ENCODE peak calls at places on chromosomes 11 and 22, in six cellular contexts. W is right lobe of liver, L is transverse colon, Y is H54, Q is NB4, T is HCT116. G is an unnamed sample.

GRCh38 chr11:3088806-3089205 is 31.6 kb upstream of the CARS1 start:
- DNase-seq in L (no peak), T (no peak), W (no peak), Q (no peak), Y (no peak), G (no peak)

GRCh38 chr11:45665206-45665932 is at the start of gene CHST1:
- DNase-seq in W (peak), Y (peak), Q (peak), T (no peak), L (peak), G (peak)

GRCh38 chr11:16787035-16787744 is 48.7 kb downstream of the C11orf58 start:
- DNase-seq in W (no peak), T (no peak), Q (no peak), L (no peak), Y (no peak), G (no peak)

GRCh38 chr11:92384316-92384715 is 159.7 kb downstream of the FAT3 start:
- DNase-seq in Y (no peak), W (no peak), Q (no peak), L (no peak), T (no peak), G (no peak)

GRCh38 chr11:124920870-124921609 is 2.0 kb downstream of the HEPN1 start:
- DNase-seq in W (peak), L (peak), Q (no peak), Y (no peak), T (no peak), G (peak)

GRCh38 chr22:38491707-38492348 is 14.3 kb downstream of the DDX17 start:
- DNase-seq in Y (no peak), Q (no peak), T (no peak), L (no peak), W (no peak), G (no peak)

GRCh38 chr22:49969751-49970527 is 9.4 kb downstream of the PIM3 start:
- DNase-seq in W (no peak), Q (no peak), T (no peak), L (no peak), Y (no peak), G (peak)

GRCh38 chr11:121592708-121593107 is 139.9 kb upstream of the SORL1-AS1 start:
- DNase-seq in L (no peak), Y (no peak), W (no peak), T (no peak), Q (no peak), G (no peak)

GRCh38 chr11:127640822-127641485 is 640.4 kb upstream of the KIRREL3 start:
- DNase-seq in Y (no peak), W (no peak), T (no peak), Q (no peak), L (no peak), G (no peak)

GRCh38 chr11:2522636-2523255 is 77.9 kb downstream of the KCNQ1 start:
- DNase-seq in Y (no peak), W (peak), L (peak), T (no peak), Q (no peak), G (peak)

GRCh38 chr11:30741039-30741550 is 154.9 kb upstream of the MPPED2 start:
- DNase-seq in W (no peak), T (no peak), Y (no peak), L (peak), Q (no peak), G (no peak)

GRCh38 chr22:23478175-23478574 is 101.9 kb downstream of the IGLL1 start:
- DNase-seq in Y (no peak), W (no peak), L (no peak), Q (peak), T (no peak), G (no peak)

GRCh38 chr11:42770444-42771065 is 541.2 kb upstream of the API5 start:
- DNase-seq in T (no peak), L (peak), Y (peak), W (no peak), Q (peak), G (peak)

GRCh38 chr11:12287374-12288211 is 89.8 kb upstream of the PARVA start:
- DNase-seq in Q (peak), W (no peak), Y (peak), L (peak), T (peak), G (peak)

GRCh38 chr22:37999640-38000272 is 15.4 kb upstream of the SOX10 start:
- DNase-seq in Y (peak), Q (peak), L (no peak), W (no peak), T (peak), G (peak)

GRCh38 chr11:118060081-118060661 is 16.7 kb upstream of the TMPRSS4 start:
- DNase-seq in W (no peak), Y (no peak), T (no peak), Q (no peak), L (peak), G (no peak)

GRCh38 chr22:24553597-24554315 is 1.2 kb downstream of the GUCD1 start:
- DNase-seq in L (peak), Q (peak), T (no peak), Y (no peak), W (peak), G (peak)

GRCh38 chr22:24550028-24550901 is 4.7 kb downstream of the GUCD1 start:
- DNase-seq in L (peak), W (peak), Y (no peak), Q (peak), T (no peak), G (peak)

GRCh38 chr22:24550902-24551229 is 4.1 kb downstream of the GUCD1 start:
- DNase-seq in Q (no peak), L (no peak), Y (no peak), T (no peak), W (peak), G (no peak)

GRCh38 chr22:24543679-24544243 is 11.2 kb downstream of the GUCD1 start:
- DNase-seq in Q (no peak), L (no peak), Y (no peak), W (peak), T (no peak), G (no peak)

DNA sequence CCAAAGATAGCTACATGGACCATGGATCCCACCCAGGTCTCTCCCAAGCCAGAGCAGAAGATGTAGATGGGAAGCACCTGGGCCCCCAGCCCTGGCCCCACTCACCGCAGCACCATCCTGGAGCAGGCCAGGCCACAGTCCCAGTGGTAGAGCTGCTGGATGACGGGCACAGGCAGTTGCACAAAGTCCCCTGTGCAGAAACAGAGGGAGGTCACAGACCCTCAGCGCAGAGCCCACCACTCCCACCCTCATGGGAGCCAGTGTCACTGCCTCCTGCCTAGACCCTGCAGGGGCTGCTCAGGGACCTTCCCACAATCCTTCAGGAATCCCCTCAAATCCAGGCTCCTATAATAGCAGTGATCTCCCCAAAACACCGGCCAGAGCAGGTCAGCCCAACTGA is 6.1 kb downstream of the GUCD1 start:
- DNase-seq in T (no peak), W (peak), L (no peak), Y (no peak), Q (no peak), G (no peak)
- TF ChIP-seq POLR2A in T (no peak), W (no peak), L (no peak), Y (no peak), Q (no peak), G (no peak)

GRCh38 chr11:705646-706438 is at the start of gene EPS8L2:
- DNase-seq in W (peak), T (no peak), L (peak), Q (no peak), Y (no peak), G (peak)
- TF ChIP-seq POLR2A in W (peak), T (no peak), L (no peak), Q (no peak), Y (peak), G (no peak)

GRCh38 chr11:62775646-62776045 is 4.5 kb downstream of the TAF6L start:
- DNase-seq in Y (no peak), Q (no peak), W (no peak), L (no peak), T (no peak), G (no peak)

GRCh38 chr11:62777389-62777788 is 6.2 kb downstream of the TAF6L start:
- DNase-seq in L (no peak), Y (no peak), Q (no peak), W (no peak), T (no peak), G (no peak)

GRCh38 chr11:62774407-62774806 is 3.2 kb downstream of the TAF6L start:
- DNase-seq in Y (no peak), Q (no peak), W (no peak), L (no peak), T (no peak), G (no peak)

GRCh38 chr11:62778441-62778840 is 7.2 kb downstream of the TAF6L start:
- DNase-seq in T (no peak), W (no peak), L (no peak), Q (no peak), Y (no peak), G (no peak)
- TF ChIP-seq POLR2A in T (no peak), W (no peak), L (no peak), Q (no peak), Y (no peak), G (no peak)

DNA sequence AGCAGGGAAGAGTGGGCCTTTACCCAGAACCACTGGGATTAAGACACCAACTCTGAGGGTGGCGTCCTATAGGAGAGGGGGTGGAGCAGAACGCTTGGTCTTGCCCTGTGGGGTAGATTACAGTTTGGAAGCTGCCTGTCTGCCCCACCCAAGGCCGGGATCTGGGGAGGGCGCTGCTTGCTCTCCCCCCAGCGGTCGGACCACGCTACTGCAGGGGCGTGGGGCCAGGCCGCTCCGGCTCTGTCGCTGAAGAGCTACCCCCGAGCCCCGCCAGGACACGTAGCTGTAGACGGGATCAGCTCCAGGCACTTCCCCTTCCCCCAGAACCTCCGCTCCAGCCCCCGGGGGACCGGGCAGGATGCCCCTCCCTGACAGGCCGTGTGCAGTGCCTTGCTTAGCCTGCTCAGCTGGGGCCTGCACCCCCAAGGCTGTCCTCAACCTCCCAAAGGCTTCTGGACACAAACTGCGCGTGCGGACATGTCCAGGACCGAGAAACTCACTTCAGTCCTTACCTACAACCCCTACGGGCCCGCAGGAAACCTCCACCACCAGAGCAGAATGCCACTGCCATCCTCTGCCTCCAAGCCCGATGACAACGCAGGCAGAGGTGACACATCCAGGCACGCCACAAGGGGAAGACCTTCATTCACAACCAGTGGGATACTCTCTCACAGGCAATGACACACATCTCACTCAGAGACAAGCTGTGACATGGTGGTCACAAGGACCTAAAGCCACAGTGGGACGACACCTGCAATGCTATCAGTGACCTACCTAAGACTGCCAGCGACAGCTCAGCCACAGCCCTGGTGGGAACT is 3.6 kb downstream of the AHNAK start:
- DNase-seq in Y (peak), W (peak), Q (peak), L (peak), T (peak), G (peak)
- TF ChIP-seq POLR2A in Y (no peak), W (no peak), Q (no peak), L (no peak), T (no peak), G (peak)

DNA sequence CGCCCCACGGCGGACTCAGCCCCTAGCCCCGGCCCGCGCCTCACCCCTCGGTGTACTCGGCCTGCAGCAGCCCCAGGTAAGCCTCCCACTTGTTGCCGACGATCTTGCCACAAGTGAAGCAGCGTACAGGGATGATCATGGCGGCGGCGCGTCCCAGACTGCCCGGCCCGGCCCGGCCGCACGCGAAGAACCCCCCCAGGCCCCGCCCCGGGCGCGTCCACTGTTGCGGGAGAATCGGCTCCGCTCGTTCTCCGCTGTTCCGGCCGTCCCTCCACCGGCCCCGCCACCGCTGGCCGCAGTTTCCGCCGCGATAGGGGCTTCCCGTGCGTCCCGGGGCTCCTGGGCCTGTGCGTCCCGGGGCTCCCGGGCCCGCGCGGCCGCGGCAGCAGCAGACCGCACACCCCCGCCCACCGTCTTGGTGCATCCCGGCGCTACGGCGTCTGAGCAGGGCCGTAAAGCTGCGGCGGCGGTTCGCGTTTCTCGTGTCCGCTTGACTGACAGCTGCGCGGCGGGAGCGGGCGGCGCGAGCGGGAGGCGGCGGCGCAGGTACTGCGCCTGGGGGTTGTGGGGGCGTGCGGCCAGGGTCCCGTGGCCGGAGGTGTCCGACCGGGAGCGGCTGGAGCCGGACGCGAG is at the start of the genes POLR2L and TSPAN4:
- DNase-seq in L (peak), T (peak), W (peak), Y (no peak), Q (peak), G (peak)
- TF ChIP-seq POLR2A in L (peak), T (peak), W (peak), Y (peak), Q (peak), G (peak)